ENCODE peak calls at places on chromosomes 16 and 17, in six cellular contexts. One of them, this sample, is unnamed.

GRCh38 chr17:37830151-37830993 is 85.5 kb upstream of the HNF1B start:
- DNase-seq in IMR-90: no peak
- DNase-seq in K562: no peak
- DNase-seq in GM12878: peak; percentile 81
- DNase-seq in HepG2: peak; percentile 97
- DNase-seq in HCT116: no peak
- DNase-seq in this sample: no peak

GRCh38 chr17:15236281-15237105 is 28.6 kb downstream of the PMP22 start:
- DNase-seq in IMR-90: peak; percentile 23
- DNase-seq in K562: peak; percentile 74
- DNase-seq in GM12878: no peak
- DNase-seq in HepG2: no peak
- DNase-seq in HCT116: no peak
- DNase-seq in this sample: no peak

GRCh38 chr17:79779088-79779529 is 1.2 kb downstream of the CBX2 start:
- DNase-seq in IMR-90: no peak
- DNase-seq in K562: peak; percentile 70
- DNase-seq in GM12878: no peak
- DNase-seq in HepG2: no peak
- DNase-seq in HCT116: no peak
- DNase-seq in this sample: no peak

GRCh38 chr16:15829460-15829859 is 27.4 kb downstream of the MYH11 start:
- DNase-seq in IMR-90: peak; percentile 68
- DNase-seq in K562: no peak
- DNase-seq in GM12878: no peak
- DNase-seq in HepG2: no peak
- DNase-seq in HCT116: no peak
- DNase-seq in this sample: no peak

GRCh38 chr16:10178079-10178478 is 4.1 kb downstream of the GRIN2A start:
- DNase-seq in IMR-90: no peak
- DNase-seq in K562: no peak
- DNase-seq in GM12878: no peak
- DNase-seq in HepG2: no peak
- DNase-seq in HCT116: no peak
- DNase-seq in this sample: no peak

GRCh38 chr16:24499193-24499814 is 40.1 kb upstream of the RBBP6 start:
- DNase-seq in IMR-90: peak; percentile 11
- DNase-seq in K562: peak; percentile 71
- DNase-seq in GM12878: no peak
- DNase-seq in HepG2: peak; percentile 21
- DNase-seq in HCT116: peak; percentile 37
- DNase-seq in this sample: peak; percentile 57

GRCh38 chr17:21019976-21020575 is 22.7 kb downstream of the USP22 start:
- DNase-seq in IMR-90: no peak
- DNase-seq in K562: no peak
- DNase-seq in GM12878: no peak
- DNase-seq in HepG2: no peak
- DNase-seq in HCT116: no peak
- DNase-seq in this sample: no peak

GRCh38 chr16:86072328-86073102 is 173.6 kb downstream of the IRF8 start:
- DNase-seq in IMR-90: peak; percentile 86
- DNase-seq in K562: peak; percentile 66
- DNase-seq in GM12878: no peak
- DNase-seq in HepG2: peak; percentile 41
- DNase-seq in HCT116: peak; percentile 68
- DNase-seq in this sample: peak; percentile 64

GRCh38 chr17:81508639-81509047 is 4.0 kb downstream of the ACTG1 start:
- DNase-seq in IMR-90: peak; percentile 52
- DNase-seq in K562: no peak
- DNase-seq in GM12878: no peak
- DNase-seq in HepG2: peak; percentile 51
- DNase-seq in HCT116: peak; percentile 84
- DNase-seq in this sample: no peak

GRCh38 chr17:74968361-74968780 is 4.2 kb downstream of the HID1 start:
- DNase-seq in IMR-90: no peak
- DNase-seq in K562: no peak
- DNase-seq in GM12878: no peak
- DNase-seq in HepG2: no peak
- DNase-seq in HCT116: no peak
- DNase-seq in this sample: no peak
- TF ChIP-seq CEBPB in IMR-90: no peak
- TF ChIP-seq CEBPB in K562: no peak
- TF ChIP-seq CEBPB in GM12878: no peak
- TF ChIP-seq CEBPB in HepG2: no peak
- TF ChIP-seq CEBPB in HCT116: no peak
- TF ChIP-seq CEBPB in this sample: no peak

GRCh38 chr17:28973414-28973813 is 22.1 kb upstream of the PHF12 start:
- DNase-seq in IMR-90: peak; percentile 46
- DNase-seq in K562: no peak
- DNase-seq in GM12878: no peak
- DNase-seq in HepG2: no peak
- DNase-seq in HCT116: no peak
- DNase-seq in this sample: no peak
- TF ChIP-seq CEBPB in IMR-90: no peak
- TF ChIP-seq CEBPB in K562: no peak
- TF ChIP-seq CEBPB in GM12878: no peak
- TF ChIP-seq CEBPB in HepG2: no peak
- TF ChIP-seq CEBPB in HCT116: no peak
- TF ChIP-seq CEBPB in this sample: no peak

DNA sequence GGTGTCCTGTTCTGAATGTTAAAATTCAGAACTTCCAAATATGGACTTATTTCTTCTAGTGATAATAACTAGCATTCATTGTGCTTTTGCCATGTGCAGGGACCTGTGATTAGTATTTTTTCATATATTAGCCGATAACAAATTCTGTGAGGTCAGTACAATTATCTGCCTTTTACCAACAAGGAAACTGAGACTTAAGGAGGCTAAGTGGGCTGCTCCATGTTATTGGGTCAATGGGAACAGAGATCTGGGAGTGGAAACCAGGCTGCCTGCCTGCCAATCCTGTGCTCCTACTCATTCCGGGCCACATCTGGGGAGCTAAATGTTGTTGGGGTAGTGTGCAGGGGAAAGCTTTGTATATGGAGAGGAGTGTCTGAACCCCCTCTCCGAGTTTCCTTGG is 3.7 kb downstream of the TMEM106A start:
- DNase-seq in IMR-90: no peak
- DNase-seq in K562: no peak
- DNase-seq in GM12878: no peak
- DNase-seq in HepG2: no peak
- DNase-seq in HCT116: no peak
- DNase-seq in this sample: no peak
- TF ChIP-seq CEBPB in IMR-90: no peak
- TF ChIP-seq CEBPB in K562: no peak
- TF ChIP-seq CEBPB in GM12878: no peak
- TF ChIP-seq CEBPB in HepG2: no peak
- TF ChIP-seq CEBPB in HCT116: no peak
- TF ChIP-seq CEBPB in this sample: no peak

GRCh38 chr16:50467943-50468748 is 80.0 kb upstream of the NKD1 start:
- DNase-seq in IMR-90: no peak
- DNase-seq in K562: peak; percentile 64
- DNase-seq in GM12878: no peak
- DNase-seq in HepG2: peak; percentile 97
- DNase-seq in HCT116: no peak
- DNase-seq in this sample: no peak
- TF ChIP-seq CEBPB in IMR-90: no peak
- TF ChIP-seq CEBPB in K562: no peak
- TF ChIP-seq CEBPB in GM12878: no peak
- TF ChIP-seq CEBPB in HepG2: no peak
- TF ChIP-seq CEBPB in HCT116: no peak
- TF ChIP-seq CEBPB in this sample: no peak

GRCh38 chr17:34842235-34842634 is 119.0 kb downstream of the CCT6B start:
- DNase-seq in IMR-90: no peak
- DNase-seq in K562: no peak
- DNase-seq in GM12878: no peak
- DNase-seq in HepG2: no peak
- DNase-seq in HCT116: no peak
- DNase-seq in this sample: no peak

GRCh38 chr17:34840758-34841157 is 120.5 kb downstream of the CCT6B start:
- DNase-seq in IMR-90: no peak
- DNase-seq in K562: no peak
- DNase-seq in GM12878: no peak
- DNase-seq in HepG2: no peak
- DNase-seq in HCT116: no peak
- DNase-seq in this sample: no peak

GRCh38 chr17:34841467-34841866 is 119.8 kb downstream of the CCT6B start:
- DNase-seq in IMR-90: no peak
- DNase-seq in K562: no peak
- DNase-seq in GM12878: no peak
- DNase-seq in HepG2: no peak
- DNase-seq in HCT116: no peak
- DNase-seq in this sample: no peak

GRCh38 chr17:34847939-34848338 is 113.3 kb downstream of the CCT6B start:
- DNase-seq in IMR-90: no peak
- DNase-seq in K562: no peak
- DNase-seq in GM12878: no peak
- DNase-seq in HepG2: no peak
- DNase-seq in HCT116: no peak
- DNase-seq in this sample: no peak

GRCh38 chr17:34843682-34844081 is 117.6 kb downstream of the CCT6B start:
- DNase-seq in IMR-90: no peak
- DNase-seq in K562: no peak
- DNase-seq in GM12878: no peak
- DNase-seq in HepG2: no peak
- DNase-seq in HCT116: no peak
- DNase-seq in this sample: no peak
- TF ChIP-seq CEBPB in IMR-90: no peak
- TF ChIP-seq CEBPB in K562: no peak
- TF ChIP-seq CEBPB in GM12878: no peak
- TF ChIP-seq CEBPB in HepG2: no peak
- TF ChIP-seq CEBPB in HCT116: no peak
- TF ChIP-seq CEBPB in this sample: no peak

GRCh38 chr17:78378225-78379133 is at the start of gene PGS1:
- DNase-seq in IMR-90: peak; percentile 67
- DNase-seq in K562: peak; percentile 86
- DNase-seq in GM12878: no peak
- DNase-seq in HepG2: no peak
- DNase-seq in HCT116: peak; percentile 49
- DNase-seq in this sample: peak; percentile 76

GRCh38 chr17:78381601-78382168 is 3.2 kb downstream of the PGS1 start:
- DNase-seq in IMR-90: no peak
- DNase-seq in K562: peak; percentile 82
- DNase-seq in GM12878: no peak
- DNase-seq in HepG2: no peak
- DNase-seq in HCT116: no peak
- DNase-seq in this sample: no peak

GRCh38 chr17:78377858-78378224 is 608 bp upstream of the PGS1 start:
- DNase-seq in IMR-90: no peak
- DNase-seq in K562: peak; percentile 53
- DNase-seq in GM12878: no peak
- DNase-seq in HepG2: no peak
- DNase-seq in HCT116: no peak
- DNase-seq in this sample: peak; percentile 51

GRCh38 chr17:78380370-78380769 is 1.9 kb downstream of the PGS1 start:
- DNase-seq in IMR-90: no peak
- DNase-seq in K562: no peak
- DNase-seq in GM12878: no peak
- DNase-seq in HepG2: no peak
- DNase-seq in HCT116: no peak
- DNase-seq in this sample: no peak

DNA sequence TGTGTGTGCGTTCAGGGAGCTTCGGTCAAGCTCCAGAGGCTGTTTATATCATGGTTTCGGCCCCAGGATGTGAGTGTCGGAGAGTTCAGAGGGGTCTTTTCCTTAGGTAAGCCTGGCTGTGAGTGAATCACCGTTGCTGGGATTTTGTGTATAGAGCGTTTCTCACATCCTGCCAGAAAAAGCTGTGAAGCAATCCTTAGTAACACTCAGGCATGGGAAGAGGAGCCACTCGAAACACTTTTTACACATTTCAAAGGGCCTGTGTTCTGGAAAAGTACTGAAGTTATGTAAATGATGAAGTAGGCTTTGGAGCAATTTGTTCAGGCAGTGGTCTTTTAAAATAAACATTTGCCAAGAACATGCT is 667 bp downstream of the PGS1 start:
- DNase-seq in IMR-90: peak; percentile 95
- DNase-seq in K562: no peak
- DNase-seq in GM12878: no peak
- DNase-seq in HepG2: peak; percentile 81
- DNase-seq in HCT116: no peak
- DNase-seq in this sample: no peak
- TF ChIP-seq CEBPB in IMR-90: peak; percentile 98
- TF ChIP-seq CEBPB in K562: no peak
- TF ChIP-seq CEBPB in GM12878: no peak
- TF ChIP-seq CEBPB in HepG2: peak; percentile 90
- TF ChIP-seq CEBPB in HCT116: no peak
- TF ChIP-seq CEBPB in this sample: peak; percentile 12